ENCODE peak calls at places on chromosome 2, in six cellular contexts. One of them, this sample, is unnamed.

GRCh38 chr2:145617420-145617819 is 1097.5 kb upstream of the ZEB2 start:
- DNase-seq in germinal center: no peak
- DNase-seq in ecto neural progenitor cell: no peak
- DNase-seq in stimulated activated CD8-positive, alpha-beta memory T cell treated with anti-CD3 and anti-CD28 coated beads, Interleukin-2, amount 100 ng/mL, for 48 hours: no peak
- DNase-seq in activated B cell treated with CpG ODN at 0.5 μM for 24 hours: no peak
- DNase-seq in CD8-positive, alpha-beta memory T cell: no peak
- DNase-seq in this sample: no peak

GRCh38 chr2:135773917-135774316 is 32.3 kb downstream of the UBXN4 start:
- DNase-seq in activated B cell treated with CpG ODN at 0.5 μM for 24 hours: no peak
- DNase-seq in ecto neural progenitor cell: no peak
- DNase-seq in CD8-positive, alpha-beta memory T cell: no peak
- DNase-seq in germinal center: no peak
- DNase-seq in stimulated activated CD8-positive, alpha-beta memory T cell treated with anti-CD3 and anti-CD28 coated beads, Interleukin-2, amount 100 ng/mL, for 48 hours: no peak
- DNase-seq in this sample: no peak

GRCh38 chr2:96342085-96342484 is 6.5 kb downstream of the NCAPH start:
- DNase-seq in activated B cell treated with CpG ODN at 0.5 μM for 24 hours: no peak
- DNase-seq in germinal center: no peak
- DNase-seq in CD8-positive, alpha-beta memory T cell: peak; percentile 49
- DNase-seq in ecto neural progenitor cell: no peak
- DNase-seq in stimulated activated CD8-positive, alpha-beta memory T cell treated with anti-CD3 and anti-CD28 coated beads, Interleukin-2, amount 100 ng/mL, for 48 hours: no peak
- DNase-seq in this sample: no peak

GRCh38 chr2:38444247-38444646 is 67.2 kb upstream of the ATL2 start:
- DNase-seq in activated B cell treated with CpG ODN at 0.5 μM for 24 hours: no peak
- DNase-seq in ecto neural progenitor cell: no peak
- DNase-seq in stimulated activated CD8-positive, alpha-beta memory T cell treated with anti-CD3 and anti-CD28 coated beads, Interleukin-2, amount 100 ng/mL, for 48 hours: no peak
- DNase-seq in CD8-positive, alpha-beta memory T cell: no peak
- DNase-seq in germinal center: no peak
- DNase-seq in this sample: no peak

GRCh38 chr2:11155326-11156059 is at the start of gene SLC66A3:
- DNase-seq in ecto neural progenitor cell: peak; percentile 96
- DNase-seq in activated B cell treated with CpG ODN at 0.5 μM for 24 hours: no peak
- DNase-seq in germinal center: no peak
- DNase-seq in stimulated activated CD8-positive, alpha-beta memory T cell treated with anti-CD3 and anti-CD28 coated beads, Interleukin-2, amount 100 ng/mL, for 48 hours: no peak
- DNase-seq in CD8-positive, alpha-beta memory T cell: no peak
- DNase-seq in this sample: peak; percentile 88

GRCh38 chr2:191404568-191404991 is 159.4 kb downstream of the MYO1B start:
- DNase-seq in germinal center: no peak
- DNase-seq in ecto neural progenitor cell: no peak
- DNase-seq in stimulated activated CD8-positive, alpha-beta memory T cell treated with anti-CD3 and anti-CD28 coated beads, Interleukin-2, amount 100 ng/mL, for 48 hours: no peak
- DNase-seq in activated B cell treated with CpG ODN at 0.5 μM for 24 hours: no peak
- DNase-seq in CD8-positive, alpha-beta memory T cell: no peak
- DNase-seq in this sample: no peak

GRCh38 chr2:133266075-133266925 is 302.0 kb downstream of the NCKAP5 start:
- DNase-seq in CD8-positive, alpha-beta memory T cell: no peak
- DNase-seq in stimulated activated CD8-positive, alpha-beta memory T cell treated with anti-CD3 and anti-CD28 coated beads, Interleukin-2, amount 100 ng/mL, for 48 hours: no peak
- DNase-seq in activated B cell treated with CpG ODN at 0.5 μM for 24 hours: no peak
- DNase-seq in ecto neural progenitor cell: peak; percentile 72
- DNase-seq in germinal center: no peak
- DNase-seq in this sample: no peak

GRCh38 chr2:27356056-27356381 is 545 bp downstream of the GTF3C2 start:
- DNase-seq in CD8-positive, alpha-beta memory T cell: no peak
- DNase-seq in stimulated activated CD8-positive, alpha-beta memory T cell treated with anti-CD3 and anti-CD28 coated beads, Interleukin-2, amount 100 ng/mL, for 48 hours: peak; percentile 41
- DNase-seq in activated B cell treated with CpG ODN at 0.5 μM for 24 hours: no peak
- DNase-seq in ecto neural progenitor cell: no peak
- DNase-seq in germinal center: no peak
- DNase-seq in this sample: no peak

GRCh38 chr2:120360307-120360855 is 14.4 kb downstream of the INHBB start:
- DNase-seq in stimulated activated CD8-positive, alpha-beta memory T cell treated with anti-CD3 and anti-CD28 coated beads, Interleukin-2, amount 100 ng/mL, for 48 hours: no peak
- DNase-seq in ecto neural progenitor cell: no peak
- DNase-seq in germinal center: no peak
- DNase-seq in CD8-positive, alpha-beta memory T cell: no peak
- DNase-seq in activated B cell treated with CpG ODN at 0.5 μM for 24 hours: no peak
- DNase-seq in this sample: no peak

GRCh38 chr2:226256709-226257401 is 542.8 kb downstream of the IRS1 start:
- DNase-seq in activated B cell treated with CpG ODN at 0.5 μM for 24 hours: no peak
- DNase-seq in germinal center: no peak
- DNase-seq in CD8-positive, alpha-beta memory T cell: no peak
- DNase-seq in ecto neural progenitor cell: no peak
- DNase-seq in stimulated activated CD8-positive, alpha-beta memory T cell treated with anti-CD3 and anti-CD28 coated beads, Interleukin-2, amount 100 ng/mL, for 48 hours: no peak
- DNase-seq in this sample: no peak

GRCh38 chr2:207166349-207167128 is 791 bp upstream of the KLF7 start:
- DNase-seq in stimulated activated CD8-positive, alpha-beta memory T cell treated with anti-CD3 and anti-CD28 coated beads, Interleukin-2, amount 100 ng/mL, for 48 hours: no peak
- DNase-seq in ecto neural progenitor cell: peak; percentile 90
- DNase-seq in CD8-positive, alpha-beta memory T cell: peak; percentile 55
- DNase-seq in germinal center: peak; percentile 82
- DNase-seq in activated B cell treated with CpG ODN at 0.5 μM for 24 hours: peak; percentile 70
- DNase-seq in this sample: peak; percentile 70

GRCh38 chr2:242011516-242011915 is 142.0 kb downstream of the RTP5 start:
- DNase-seq in stimulated activated CD8-positive, alpha-beta memory T cell treated with anti-CD3 and anti-CD28 coated beads, Interleukin-2, amount 100 ng/mL, for 48 hours: no peak
- DNase-seq in CD8-positive, alpha-beta memory T cell: no peak
- DNase-seq in ecto neural progenitor cell: no peak
- DNase-seq in activated B cell treated with CpG ODN at 0.5 μM for 24 hours: no peak
- DNase-seq in germinal center: peak; percentile 11
- DNase-seq in this sample: no peak

GRCh38 chr2:120866483-120867140 is 130.9 kb downstream of the GLI2 start:
- DNase-seq in germinal center: no peak
- DNase-seq in ecto neural progenitor cell: no peak
- DNase-seq in stimulated activated CD8-positive, alpha-beta memory T cell treated with anti-CD3 and anti-CD28 coated beads, Interleukin-2, amount 100 ng/mL, for 48 hours: no peak
- DNase-seq in CD8-positive, alpha-beta memory T cell: no peak
- DNase-seq in activated B cell treated with CpG ODN at 0.5 μM for 24 hours: no peak
- DNase-seq in this sample: no peak

GRCh38 chr2:55887906-55888625 is 35.5 kb downstream of the EFEMP1 start:
- DNase-seq in activated B cell treated with CpG ODN at 0.5 μM for 24 hours: no peak
- DNase-seq in CD8-positive, alpha-beta memory T cell: no peak
- DNase-seq in germinal center: no peak
- DNase-seq in ecto neural progenitor cell: no peak
- DNase-seq in stimulated activated CD8-positive, alpha-beta memory T cell treated with anti-CD3 and anti-CD28 coated beads, Interleukin-2, amount 100 ng/mL, for 48 hours: no peak
- DNase-seq in this sample: no peak

GRCh38 chr2:227534714-227535113 is 62.8 kb downstream of the AGFG1 start:
- DNase-seq in activated B cell treated with CpG ODN at 0.5 μM for 24 hours: no peak
- DNase-seq in germinal center: no peak
- DNase-seq in stimulated activated CD8-positive, alpha-beta memory T cell treated with anti-CD3 and anti-CD28 coated beads, Interleukin-2, amount 100 ng/mL, for 48 hours: no peak
- DNase-seq in ecto neural progenitor cell: no peak
- DNase-seq in CD8-positive, alpha-beta memory T cell: no peak
- DNase-seq in this sample: peak; percentile 83

GRCh38 chr2:211161236-211161635 is 604.8 kb downstream of the CPS1 start:
- DNase-seq in ecto neural progenitor cell: no peak
- DNase-seq in germinal center: no peak
- DNase-seq in CD8-positive, alpha-beta memory T cell: no peak
- DNase-seq in activated B cell treated with CpG ODN at 0.5 μM for 24 hours: no peak
- DNase-seq in stimulated activated CD8-positive, alpha-beta memory T cell treated with anti-CD3 and anti-CD28 coated beads, Interleukin-2, amount 100 ng/mL, for 48 hours: no peak
- DNase-seq in this sample: no peak

GRCh38 chr2:139142252-139142651 is 362.1 kb upstream of the NXPH2 start:
- DNase-seq in stimulated activated CD8-positive, alpha-beta memory T cell treated with anti-CD3 and anti-CD28 coated beads, Interleukin-2, amount 100 ng/mL, for 48 hours: no peak
- DNase-seq in CD8-positive, alpha-beta memory T cell: no peak
- DNase-seq in germinal center: no peak
- DNase-seq in ecto neural progenitor cell: no peak
- DNase-seq in activated B cell treated with CpG ODN at 0.5 μM for 24 hours: no peak
- DNase-seq in this sample: peak; percentile 46

GRCh38 chr2:73043978-73044832 is 27.3 kb downstream of the SFXN5 start:
- DNase-seq in germinal center: no peak
- DNase-seq in activated B cell treated with CpG ODN at 0.5 μM for 24 hours: no peak
- DNase-seq in stimulated activated CD8-positive, alpha-beta memory T cell treated with anti-CD3 and anti-CD28 coated beads, Interleukin-2, amount 100 ng/mL, for 48 hours: no peak
- DNase-seq in CD8-positive, alpha-beta memory T cell: no peak
- DNase-seq in ecto neural progenitor cell: no peak
- DNase-seq in this sample: no peak

GRCh38 chr2:159942149-159942548 is 120.3 kb downstream of the PLA2R1 start:
- DNase-seq in germinal center: no peak
- DNase-seq in ecto neural progenitor cell: no peak
- DNase-seq in activated B cell treated with CpG ODN at 0.5 μM for 24 hours: no peak
- DNase-seq in stimulated activated CD8-positive, alpha-beta memory T cell treated with anti-CD3 and anti-CD28 coated beads, Interleukin-2, amount 100 ng/mL, for 48 hours: no peak
- DNase-seq in CD8-positive, alpha-beta memory T cell: no peak
- DNase-seq in this sample: no peak

GRCh38 chr2:125564471-125564870 is 1091.5 kb upstream of the GYPC start:
- DNase-seq in stimulated activated CD8-positive, alpha-beta memory T cell treated with anti-CD3 and anti-CD28 coated beads, Interleukin-2, amount 100 ng/mL, for 48 hours: no peak
- DNase-seq in activated B cell treated with CpG ODN at 0.5 μM for 24 hours: no peak
- DNase-seq in ecto neural progenitor cell: no peak
- DNase-seq in CD8-positive, alpha-beta memory T cell: no peak
- DNase-seq in germinal center: no peak
- DNase-seq in this sample: no peak

GRCh38 chr2:199757466-199757865 is 93.5 kb downstream of the FTCDNL1 start:
- DNase-seq in ecto neural progenitor cell: no peak
- DNase-seq in activated B cell treated with CpG ODN at 0.5 μM for 24 hours: no peak
- DNase-seq in CD8-positive, alpha-beta memory T cell: no peak
- DNase-seq in stimulated activated CD8-positive, alpha-beta memory T cell treated with anti-CD3 and anti-CD28 coated beads, Interleukin-2, amount 100 ng/mL, for 48 hours: no peak
- DNase-seq in germinal center: no peak
- DNase-seq in this sample: no peak

GRCh38 chr2:42809876-42810125 is 17.4 kb upstream of the HAAO start:
- DNase-seq in activated B cell treated with CpG ODN at 0.5 μM for 24 hours: peak; percentile 90
- DNase-seq in germinal center: no peak
- DNase-seq in stimulated activated CD8-positive, alpha-beta memory T cell treated with anti-CD3 and anti-CD28 coated beads, Interleukin-2, amount 100 ng/mL, for 48 hours: peak; percentile 78
- DNase-seq in ecto neural progenitor cell: no peak
- DNase-seq in CD8-positive, alpha-beta memory T cell: no peak
- DNase-seq in this sample: peak; percentile 82

GRCh38 chr2:160408575-160409291 is 84.9 kb downstream of the RBMS1 start:
- DNase-seq in germinal center: no peak
- DNase-seq in activated B cell treated with CpG ODN at 0.5 μM for 24 hours: no peak
- DNase-seq in CD8-positive, alpha-beta memory T cell: no peak
- DNase-seq in ecto neural progenitor cell: no peak
- DNase-seq in stimulated activated CD8-positive, alpha-beta memory T cell treated with anti-CD3 and anti-CD28 coated beads, Interleukin-2, amount 100 ng/mL, for 48 hours: no peak
- DNase-seq in this sample: no peak

GRCh38 chr2:142325870-142326269 is 195.1 kb upstream of the LRP1B start:
- DNase-seq in CD8-positive, alpha-beta memory T cell: no peak
- DNase-seq in stimulated activated CD8-positive, alpha-beta memory T cell treated with anti-CD3 and anti-CD28 coated beads, Interleukin-2, amount 100 ng/mL, for 48 hours: no peak
- DNase-seq in germinal center: no peak
- DNase-seq in activated B cell treated with CpG ODN at 0.5 μM for 24 hours: no peak
- DNase-seq in ecto neural progenitor cell: no peak
- DNase-seq in this sample: no peak

GRCh38 chr2:652881-653480 is 24.2 kb downstream of the TMEM18 start:
- DNase-seq in germinal center: no peak
- DNase-seq in ecto neural progenitor cell: peak; percentile 3
- DNase-seq in activated B cell treated with CpG ODN at 0.5 μM for 24 hours: no peak
- DNase-seq in stimulated activated CD8-positive, alpha-beta memory T cell treated with anti-CD3 and anti-CD28 coated beads, Interleukin-2, amount 100 ng/mL, for 48 hours: no peak
- DNase-seq in CD8-positive, alpha-beta memory T cell: no peak
- DNase-seq in this sample: no peak

GRCh38 chr2:114699423-114699944 is 257.0 kb downstream of the DPP10 start:
- DNase-seq in germinal center: no peak
- DNase-seq in stimulated activated CD8-positive, alpha-beta memory T cell treated with anti-CD3 and anti-CD28 coated beads, Interleukin-2, amount 100 ng/mL, for 48 hours: no peak
- DNase-seq in ecto neural progenitor cell: no peak
- DNase-seq in CD8-positive, alpha-beta memory T cell: no peak
- DNase-seq in activated B cell treated with CpG ODN at 0.5 μM for 24 hours: no peak
- DNase-seq in this sample: no peak

GRCh38 chr2:24402242-24403092 is 42.1 kb upstream of the ITSN2 start:
- DNase-seq in CD8-positive, alpha-beta memory T cell: no peak
- DNase-seq in ecto neural progenitor cell: no peak
- DNase-seq in stimulated activated CD8-positive, alpha-beta memory T cell treated with anti-CD3 and anti-CD28 coated beads, Interleukin-2, amount 100 ng/mL, for 48 hours: no peak
- DNase-seq in germinal center: no peak
- DNase-seq in activated B cell treated with CpG ODN at 0.5 μM for 24 hours: no peak
- DNase-seq in this sample: no peak

GRCh38 chr2:31138037-31138962 is at the start of gene GALNT14:
- DNase-seq in germinal center: peak; percentile 86
- DNase-seq in stimulated activated CD8-positive, alpha-beta memory T cell treated with anti-CD3 and anti-CD28 coated beads, Interleukin-2, amount 100 ng/mL, for 48 hours: peak; percentile 33
- DNase-seq in CD8-positive, alpha-beta memory T cell: no peak
- DNase-seq in activated B cell treated with CpG ODN at 0.5 μM for 24 hours: peak; percentile 64
- DNase-seq in ecto neural progenitor cell: peak; percentile 81
- DNase-seq in this sample: peak; percentile 81

GRCh38 chr2:241009191-241009590 is 10.8 kb downstream of the SNED1 start:
- DNase-seq in stimulated activated CD8-positive, alpha-beta memory T cell treated with anti-CD3 and anti-CD28 coated beads, Interleukin-2, amount 100 ng/mL, for 48 hours: no peak
- DNase-seq in activated B cell treated with CpG ODN at 0.5 μM for 24 hours: peak; percentile 8
- DNase-seq in CD8-positive, alpha-beta memory T cell: no peak
- DNase-seq in ecto neural progenitor cell: no peak
- DNase-seq in germinal center: no peak
- DNase-seq in this sample: no peak

GRCh38 chr2:104043864-104044263 is 810.1 kb upstream of the POU3F3 start:
- DNase-seq in germinal center: no peak
- DNase-seq in stimulated activated CD8-positive, alpha-beta memory T cell treated with anti-CD3 and anti-CD28 coated beads, Interleukin-2, amount 100 ng/mL, for 48 hours: no peak
- DNase-seq in ecto neural progenitor cell: no peak
- DNase-seq in activated B cell treated with CpG ODN at 0.5 μM for 24 hours: no peak
- DNase-seq in CD8-positive, alpha-beta memory T cell: no peak
- DNase-seq in this sample: peak; percentile 87

GRCh38 chr2:238634701-238635402 is 208.1 kb downstream of the ASB1 start:
- DNase-seq in ecto neural progenitor cell: no peak
- DNase-seq in germinal center: no peak
- DNase-seq in stimulated activated CD8-positive, alpha-beta memory T cell treated with anti-CD3 and anti-CD28 coated beads, Interleukin-2, amount 100 ng/mL, for 48 hours: no peak
- DNase-seq in CD8-positive, alpha-beta memory T cell: no peak
- DNase-seq in activated B cell treated with CpG ODN at 0.5 μM for 24 hours: no peak
- DNase-seq in this sample: no peak